ENCODE peak calls at places on chromosome 15, in four cellular contexts. I is activated B cell treated with CpG ODN at 0.5 μM for 24 hours, L is uterus, T is A549. A is an unnamed sample.

GRCh38 chr15:41809526-41810220 is 18.2 kb upstream of the JMJD7 start:
- DNase-seq in I (no peak), L (no peak), T (no peak), A (no peak)

GRCh38 chr15:43086551-43086950 is 19.3 kb downstream of the UBR1 start:
- DNase-seq in L (no peak), I (no peak), T (no peak), A (no peak)

GRCh38 chr15:53586815-53587214 is 172.6 kb downstream of the WDR72 start:
- DNase-seq in T (no peak), L (no peak), I (no peak), A (peak)

GRCh38 chr15:57496946-57497944 is 94.5 kb upstream of the MYZAP start:
- DNase-seq in I (no peak), L (no peak), T (no peak), A (no peak)

GRCh38 chr15:70025413-70026296 is 72.1 kb downstream of the TLE3 start:
- DNase-seq in L (no peak), I (no peak), T (no peak), A (no peak)

GRCh38 chr15:57306305-57306943 is 69.9 kb upstream of the CGNL1 start:
- DNase-seq in L (peak), T (peak), I (peak), A (peak)

GRCh38 chr15:53962646-53963561 is 15.3 kb upstream of the UNC13C start:
- DNase-seq in T (no peak), I (no peak), L (no peak), A (peak)

GRCh38 chr15:80999623-81000036 is 1.1 kb upstream of the TLNRD1 start:
- DNase-seq in I (no peak), L (no peak), T (no peak), A (no peak)

GRCh38 chr15:96354731-96355560 is 24.4 kb downstream of the NR2F2 start:
- DNase-seq in L (peak), I (no peak), T (peak), A (no peak)

GRCh38 chr15:67998599-67999122 is 55.5 kb upstream of the PIAS1 start:
- DNase-seq in I (no peak), T (peak), L (no peak), A (no peak)

GRCh38 chr15:51908312-51908711 is 63.3 kb downstream of the LEO1 start:
- DNase-seq in I (no peak), T (no peak), L (no peak), A (no peak)

GRCh38 chr15:78461171-78461881 is 23.3 kb downstream of the IREB2 start:
- DNase-seq in L (no peak), I (no peak), T (no peak), A (no peak)

GRCh38 chr15:42107483-42107882 is 13.1 kb upstream of the PLA2G4D start:
- DNase-seq in T (no peak), L (no peak), I (no peak), A (no peak)

GRCh38 chr15:66789029-66790025 is 87.3 kb downstream of the SMAD6 start:
- DNase-seq in I (no peak), T (no peak), L (no peak), A (no peak)

GRCh38 chr15:78360958-78361714 is 21.0 kb downstream of the CRABP1 start:
- DNase-seq in T (no peak), L (no peak), I (no peak), A (no peak)

GRCh38 chr15:77336006-77336405 is 83.9 kb downstream of the PEAK1 start:
- DNase-seq in T (no peak), I (no peak), L (no peak), A (no peak)

GRCh38 chr15:87498545-87498944 is 758.0 kb downstream of the NTRK3 start:
- DNase-seq in T (no peak), L (no peak), I (no peak), A (no peak)

GRCh38 chr15:101193063-101193712 is 58.7 kb downstream of the CHSY1 start:
- DNase-seq in I (no peak), T (no peak), L (no peak), A (no peak)

GRCh38 chr15:93250905-93251304 is 161.9 kb upstream of the RGMA start:
- DNase-seq in T (no peak), I (no peak), L (peak), A (no peak)

GRCh38 chr15:62326460-62327011 is 161.5 kb upstream of the C2CD4B start:
- DNase-seq in T (no peak), I (no peak), L (no peak), A (no peak)

GRCh38 chr15:48031466-48031865 is 89.3 kb upstream of the SLC24A5 start:
- DNase-seq in I (no peak), L (no peak), T (no peak), A (no peak)

GRCh38 chr15:29554531-29554930 is 267.7 kb downstream of the TJP1 start:
- DNase-seq in T (no peak), L (no peak), I (no peak), A (no peak)

GRCh38 chr15:26069204-26069603 is 206.1 kb upstream of the ATP10A start:
- DNase-seq in T (no peak), L (no peak), I (no peak), A (no peak)

GRCh38 chr15:70435872-70436271 is 327.5 kb downstream of the UACA start:
- DNase-seq in T (no peak), I (no peak), L (no peak), A (no peak)

GRCh38 chr15:78321786-78322185 is 18.4 kb upstream of the CRABP1 start:
- DNase-seq in L (no peak), T (no peak), I (no peak), A (no peak)

GRCh38 chr15:59830873-59831272 is 141.8 kb upstream of the BNIP2 start:
- DNase-seq in T (no peak), L (no peak), I (no peak), A (no peak)

GRCh38 chr15:52153900-52154895 is 37.0 kb downstream of the GNB5 start:
- DNase-seq in L (no peak), T (no peak), I (no peak), A (no peak)

GRCh38 chr15:41996376-41996775 is 24.0 kb upstream of the EHD4 start:
- DNase-seq in T (no peak), I (no peak), L (no peak), A (no peak)

GRCh38 chr15:94164202-94164807 is 67.1 kb upstream of the MCTP2 start:
- DNase-seq in I (no peak), T (no peak), L (peak), A (peak)

GRCh38 chr15:70166506-70167087 is 68.9 kb upstream of the TLE3 start:
- DNase-seq in T (no peak), L (no peak), I (no peak), A (no peak)

GRCh38 chr15:75056036-75056435 is 32.6 kb downstream of the PPCDC start:
- DNase-seq in I (no peak), L (no peak), T (no peak), A (no peak)

GRCh38 chr15:31487811-31488436 is 161.3 kb downstream of the KLF13 start:
- DNase-seq in L (no peak), I (no peak), T (no peak), A (peak)

GRCh38 chr15:66505430-66505811 is 295 bp downstream of the ZWILCH start:
- DNase-seq in I (no peak), T (peak), L (no peak), A (no peak)

GRCh38 chr15:71691700-71692417 is 118.5 kb upstream of the NR2E3 start:
- DNase-seq in I (no peak), T (no peak), L (no peak), A (no peak)

GRCh38 chr15:100042558-100042957 is 299.2 kb downstream of the ADAMTS17 start:
- DNase-seq in L (no peak), I (no peak), T (no peak), A (no peak)

GRCh38 chr15:101182215-101182614 is 69.6 kb downstream of the CHSY1 start:
- DNase-seq in I (no peak), L (no peak), T (no peak), A (no peak)

GRCh38 chr15:100853676-100854440 is 25.8 kb upstream of the ALDH1A3 start:
- DNase-seq in I (no peak), L (peak), T (no peak), A (no peak)

GRCh38 chr15:30038667-30039523 is 43.9 kb upstream of the GOLGA8J start:
- DNase-seq in T (no peak), I (no peak), L (no peak), A (no peak)

GRCh38 chr15:40274350-40275274 is 8.3 kb downstream of the ANKRD63 start:
- DNase-seq in L (peak), T (peak), I (peak), A (peak)

GRCh38 chr15:40273428-40273827 is 9.4 kb downstream of the ANKRD63 start:
- DNase-seq in L (no peak), I (no peak), T (no peak), A (no peak)

GRCh38 chr15:40270246-40270995 is 12.4 kb downstream of the ANKRD63 start:
- DNase-seq in I (no peak), T (no peak), L (no peak), A (no peak)

GRCh38 chr15:40271915-40272712 is 10.8 kb downstream of the ANKRD63 start:
- DNase-seq in L (no peak), T (no peak), I (no peak), A (no peak)

DNA sequence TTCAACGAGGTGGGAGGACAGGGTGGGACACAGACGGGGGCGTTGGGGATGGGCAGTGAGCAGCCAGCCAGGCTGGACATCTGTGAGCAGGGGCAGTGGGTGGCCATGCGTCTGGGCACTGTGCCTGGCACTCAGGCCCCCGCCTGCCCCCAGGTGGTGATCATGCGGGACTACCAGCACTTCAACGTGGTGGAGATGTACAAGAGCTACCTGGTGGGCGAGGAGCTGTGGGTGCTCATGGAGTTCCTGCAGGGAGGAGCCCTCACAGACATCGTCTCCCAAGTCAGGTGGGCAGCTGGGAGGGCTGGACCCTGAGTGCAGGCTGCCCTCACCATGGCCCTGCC is 10.2 kb downstream of the ANKRD63 start:
- DNase-seq in L (no peak), T (peak), I (no peak), A (no peak)
- TF ChIP-seq CTCF in L (no peak), T (peak), I (no peak), A (peak)

GRCh38 chr15:40323239-40323952 is at the start of gene INAFM2:
- DNase-seq in I (peak), L (peak), T (peak), A (peak)
- TF ChIP-seq CTCF in I (no peak), L (peak), T (peak), A (peak)

GRCh38 chr15:73927476-73928240 is 1.4 kb downstream of the LOXL1 start:
- DNase-seq in I (peak), T (peak), L (peak), A (peak)
- TF ChIP-seq CTCF in I (no peak), T (peak), L (peak), A (peak)

DNA sequence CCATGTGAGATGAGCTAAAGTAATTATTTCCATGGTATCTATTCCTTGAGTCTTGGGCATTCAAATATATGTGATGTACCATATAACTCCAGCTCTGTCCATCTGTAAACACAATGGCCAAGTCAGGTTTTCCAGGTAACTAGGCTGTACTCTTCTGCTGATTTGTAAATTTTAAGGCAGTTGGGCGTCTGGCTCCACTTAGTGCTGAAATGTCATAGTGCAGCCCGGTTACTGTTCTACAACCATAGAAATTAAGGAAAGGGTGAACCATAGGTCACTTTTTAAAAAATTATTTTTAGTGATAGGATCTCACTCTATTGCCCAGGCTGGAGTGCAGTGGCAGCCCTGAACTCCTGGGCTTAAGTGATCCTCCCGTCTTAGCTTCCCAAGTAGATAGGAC is 44.7 kb upstream of the GOLM2 start:
- DNase-seq in I (no peak), L (no peak), T (no peak), A (no peak)
- TF ChIP-seq CTCF in I (no peak), L (no peak), T (no peak), A (peak)

GRCh38 chr15:33971811-33972210 is 3.5 kb downstream of the CHRM5 start:
- DNase-seq in T (no peak), I (no peak), L (no peak), A (no peak)

GRCh38 chr15:33963831-33964664 is 4.2 kb upstream of the CHRM5 start:
- DNase-seq in L (no peak), T (peak), I (no peak), A (no peak)

GRCh38 chr15:33964665-33965040 is 3.6 kb upstream of the CHRM5 start:
- DNase-seq in I (no peak), L (no peak), T (no peak), A (no peak)

GRCh38 chr15:33968224-33968623 is at the start of gene CHRM5:
- DNase-seq in I (no peak), L (no peak), T (no peak), A (no peak)
- TF ChIP-seq CTCF in I (no peak), L (no peak), T (no peak), A (no peak)